ENCODE peak calls at places on chromosomes 2 and 18, in seven cellular contexts. One of them, this sample, is unnamed.

GRCh38 chr2:234745347-234745746 is 206.5 kb upstream of the SH3BP4 start:
- DNase-seq in neural progenitor cell: no peak
- DNase-seq in breast epithelium: no peak
- DNase-seq in MCF 10A: no peak
- DNase-seq in A549: peak
- DNase-seq in astrocyte of the spinal cord: no peak
- DNase-seq in heart left ventricle: no peak
- DNase-seq in this sample: no peak

GRCh38 chr2:44615950-44616518 is 254.3 kb downstream of the CAMKMT start:
- DNase-seq in MCF 10A: no peak
- DNase-seq in A549: no peak
- DNase-seq in astrocyte of the spinal cord: no peak
- DNase-seq in breast epithelium: no peak
- DNase-seq in heart left ventricle: no peak
- DNase-seq in neural progenitor cell: peak
- DNase-seq in this sample: no peak

GRCh38 chr2:30149513-30149912 is 2.7 kb downstream of the YPEL5 start:
- DNase-seq in astrocyte of the spinal cord: no peak
- DNase-seq in breast epithelium: no peak
- DNase-seq in neural progenitor cell: peak
- DNase-seq in MCF 10A: peak
- DNase-seq in heart left ventricle: no peak
- DNase-seq in A549: no peak
- DNase-seq in this sample: no peak

GRCh38 chr2:221334466-221334865 is 237.6 kb downstream of the EPHA4 start:
- DNase-seq in MCF 10A: no peak
- DNase-seq in neural progenitor cell: no peak
- DNase-seq in heart left ventricle: no peak
- DNase-seq in A549: no peak
- DNase-seq in breast epithelium: no peak
- DNase-seq in astrocyte of the spinal cord: no peak
- DNase-seq in this sample: no peak

GRCh38 chr18:48666613-48667012 is 127.8 kb downstream of the CTIF start:
- DNase-seq in neural progenitor cell: no peak
- DNase-seq in astrocyte of the spinal cord: no peak
- DNase-seq in A549: no peak
- DNase-seq in MCF 10A: no peak
- DNase-seq in heart left ventricle: no peak
- DNase-seq in breast epithelium: no peak
- DNase-seq in this sample: no peak

GRCh38 chr2:120175000-120175581 is 48.1 kb downstream of the TMEM185B start:
- DNase-seq in A549: peak
- DNase-seq in MCF 10A: peak
- DNase-seq in breast epithelium: no peak
- DNase-seq in astrocyte of the spinal cord: peak
- DNase-seq in heart left ventricle: no peak
- DNase-seq in neural progenitor cell: peak
- DNase-seq in this sample: peak

GRCh38 chr2:34423301-34423700 is 824.2 kb upstream of the FAM98A start:
- DNase-seq in breast epithelium: no peak
- DNase-seq in A549: no peak
- DNase-seq in MCF 10A: no peak
- DNase-seq in neural progenitor cell: peak
- DNase-seq in heart left ventricle: no peak
- DNase-seq in astrocyte of the spinal cord: no peak
- DNase-seq in this sample: no peak

GRCh38 chr2:139813340-139813739 is 1033.2 kb upstream of the NXPH2 start:
- DNase-seq in MCF 10A: no peak
- DNase-seq in A549: no peak
- DNase-seq in neural progenitor cell: no peak
- DNase-seq in breast epithelium: no peak
- DNase-seq in astrocyte of the spinal cord: no peak
- DNase-seq in heart left ventricle: no peak
- DNase-seq in this sample: no peak

GRCh38 chr2:65528241-65528574 is 95.8 kb upstream of the SPRED2 start:
- DNase-seq in MCF 10A: no peak
- DNase-seq in heart left ventricle: no peak
- DNase-seq in astrocyte of the spinal cord: no peak
- DNase-seq in A549: no peak
- DNase-seq in breast epithelium: no peak
- DNase-seq in neural progenitor cell: no peak
- DNase-seq in this sample: no peak

GRCh38 chr2:113977660-113978523 is 88.0 kb downstream of the ACTR3 start:
- DNase-seq in neural progenitor cell: peak
- DNase-seq in heart left ventricle: no peak
- DNase-seq in astrocyte of the spinal cord: peak
- DNase-seq in MCF 10A: peak
- DNase-seq in breast epithelium: no peak
- DNase-seq in A549: no peak
- DNase-seq in this sample: no peak

GRCh38 chr2:196181484-196181883 is 10.1 kb upstream of the STK17B start:
- DNase-seq in breast epithelium: no peak
- DNase-seq in astrocyte of the spinal cord: no peak
- DNase-seq in MCF 10A: no peak
- DNase-seq in neural progenitor cell: no peak
- DNase-seq in heart left ventricle: no peak
- DNase-seq in A549: no peak
- DNase-seq in this sample: no peak

GRCh38 chr18:11663630-11664029 is 25.4 kb upstream of the GNAL start:
- DNase-seq in MCF 10A: no peak
- DNase-seq in astrocyte of the spinal cord: no peak
- DNase-seq in neural progenitor cell: no peak
- DNase-seq in heart left ventricle: no peak
- DNase-seq in A549: no peak
- DNase-seq in breast epithelium: no peak
- DNase-seq in this sample: no peak

GRCh38 chr2:113273031-113273551 is 5.6 kb downstream of the PAX8 start:
- DNase-seq in astrocyte of the spinal cord: peak
- DNase-seq in A549: peak
- DNase-seq in MCF 10A: peak
- DNase-seq in heart left ventricle: no peak
- DNase-seq in neural progenitor cell: peak
- DNase-seq in breast epithelium: no peak
- DNase-seq in this sample: peak

GRCh38 chr2:9744256-9745004 is 98.8 kb upstream of the TAF1B start:
- DNase-seq in breast epithelium: no peak
- DNase-seq in A549: no peak
- DNase-seq in heart left ventricle: no peak
- DNase-seq in neural progenitor cell: no peak
- DNase-seq in MCF 10A: no peak
- DNase-seq in astrocyte of the spinal cord: no peak
- DNase-seq in this sample: no peak

GRCh38 chr2:104849036-104849551 is 4.8 kb upstream of the POU3F3 start:
- DNase-seq in astrocyte of the spinal cord: peak
- DNase-seq in MCF 10A: no peak
- DNase-seq in heart left ventricle: no peak
- DNase-seq in breast epithelium: no peak
- DNase-seq in A549: no peak
- DNase-seq in neural progenitor cell: no peak
- DNase-seq in this sample: no peak

GRCh38 chr18:13914170-13914569 is 1.2 kb downstream of the MC2R start:
- DNase-seq in neural progenitor cell: no peak
- DNase-seq in heart left ventricle: no peak
- DNase-seq in MCF 10A: no peak
- DNase-seq in breast epithelium: no peak
- DNase-seq in A549: no peak
- DNase-seq in astrocyte of the spinal cord: no peak
- DNase-seq in this sample: no peak

GRCh38 chr2:8427211-8427610 is 254.6 kb upstream of the ID2 start:
- DNase-seq in astrocyte of the spinal cord: no peak
- DNase-seq in neural progenitor cell: no peak
- DNase-seq in MCF 10A: no peak
- DNase-seq in breast epithelium: no peak
- DNase-seq in heart left ventricle: no peak
- DNase-seq in A549: no peak
- DNase-seq in this sample: no peak

GRCh38 chr18:68499141-68499540 is 215.8 kb downstream of the TMX3 start:
- DNase-seq in neural progenitor cell: no peak
- DNase-seq in heart left ventricle: no peak
- DNase-seq in MCF 10A: no peak
- DNase-seq in breast epithelium: no peak
- DNase-seq in astrocyte of the spinal cord: no peak
- DNase-seq in A549: no peak
- DNase-seq in this sample: no peak

GRCh38 chr2:177478029-177478428 is 85.5 kb downstream of the AGPS start:
- DNase-seq in astrocyte of the spinal cord: no peak
- DNase-seq in MCF 10A: no peak
- DNase-seq in heart left ventricle: no peak
- DNase-seq in A549: no peak
- DNase-seq in neural progenitor cell: no peak
- DNase-seq in breast epithelium: no peak
- DNase-seq in this sample: no peak

GRCh38 chr2:85137131-85137530 is 3.9 kb downstream of the TCF7L1 start:
- DNase-seq in heart left ventricle: no peak
- DNase-seq in A549: no peak
- DNase-seq in MCF 10A: no peak
- DNase-seq in astrocyte of the spinal cord: no peak
- DNase-seq in breast epithelium: no peak
- DNase-seq in neural progenitor cell: no peak
- DNase-seq in this sample: no peak

GRCh38 chr2:28296243-28296642 is 96.4 kb upstream of the FOSL2 start:
- DNase-seq in neural progenitor cell: no peak
- DNase-seq in breast epithelium: no peak
- DNase-seq in astrocyte of the spinal cord: peak
- DNase-seq in A549: peak
- DNase-seq in heart left ventricle: no peak
- DNase-seq in MCF 10A: peak
- DNase-seq in this sample: peak

GRCh38 chr2:109253216-109253615 is 124.2 kb downstream of the SH3RF3 start:
- DNase-seq in MCF 10A: no peak
- DNase-seq in breast epithelium: no peak
- DNase-seq in A549: no peak
- DNase-seq in neural progenitor cell: no peak
- DNase-seq in heart left ventricle: no peak
- DNase-seq in astrocyte of the spinal cord: peak
- DNase-seq in this sample: no peak

GRCh38 chr18:57561728-57562423 is 24.6 kb downstream of the FECH start:
- DNase-seq in MCF 10A: peak
- DNase-seq in astrocyte of the spinal cord: peak
- DNase-seq in neural progenitor cell: peak
- DNase-seq in A549: peak
- DNase-seq in breast epithelium: no peak
- DNase-seq in heart left ventricle: no peak
- DNase-seq in this sample: peak

GRCh38 chr2:42954227-42954962 is 162.0 kb upstream of the HAAO start:
- DNase-seq in A549: no peak
- DNase-seq in neural progenitor cell: peak
- DNase-seq in astrocyte of the spinal cord: peak
- DNase-seq in breast epithelium: no peak
- DNase-seq in heart left ventricle: peak
- DNase-seq in MCF 10A: no peak
- DNase-seq in this sample: no peak

GRCh38 chr18:24631238-24632025 is 171.0 kb downstream of the HRH4 start:
- DNase-seq in MCF 10A: no peak
- DNase-seq in breast epithelium: no peak
- DNase-seq in A549: no peak
- DNase-seq in heart left ventricle: peak
- DNase-seq in neural progenitor cell: peak
- DNase-seq in astrocyte of the spinal cord: no peak
- DNase-seq in this sample: no peak

DNA sequence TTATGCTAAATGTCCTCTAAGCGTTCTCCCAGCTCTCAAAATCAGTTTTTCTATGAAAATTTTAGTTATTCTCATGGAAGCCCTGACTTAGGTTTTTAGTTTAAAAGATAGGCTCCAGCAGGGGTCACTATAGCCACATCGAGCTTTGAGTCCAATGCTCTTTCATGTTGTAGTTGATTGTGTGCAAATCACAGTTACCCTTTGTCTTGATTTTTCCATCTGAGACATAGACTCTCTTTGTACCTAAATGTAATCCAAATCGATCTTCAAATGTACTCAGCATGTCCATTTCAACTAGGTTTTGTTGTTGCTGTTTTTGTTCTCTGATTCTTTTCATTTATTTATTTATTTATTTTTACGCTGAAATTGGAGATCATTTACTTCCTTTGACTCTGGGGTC is 26.4 kb upstream of the MSTN start:
- DNase-seq in A549: peak
- DNase-seq in breast epithelium: no peak
- DNase-seq in MCF 10A: peak
- DNase-seq in astrocyte of the spinal cord: peak
- DNase-seq in heart left ventricle: no peak
- DNase-seq in neural progenitor cell: peak
- DNase-seq in this sample: peak
- TF ChIP-seq CTCF in A549: peak
- TF ChIP-seq CTCF in breast epithelium: peak
- TF ChIP-seq CTCF in MCF 10A: peak
- TF ChIP-seq CTCF in astrocyte of the spinal cord: peak
- TF ChIP-seq CTCF in heart left ventricle: peak
- TF ChIP-seq CTCF in neural progenitor cell: peak
- TF ChIP-seq CTCF in this sample: peak

GRCh38 chr2:174603280-174603679 is 5.7 kb upstream of the WIPF1 start:
- DNase-seq in A549: no peak
- DNase-seq in heart left ventricle: no peak
- DNase-seq in MCF 10A: peak
- DNase-seq in breast epithelium: no peak
- DNase-seq in neural progenitor cell: peak
- DNase-seq in astrocyte of the spinal cord: peak
- DNase-seq in this sample: peak
- TF ChIP-seq CTCF in A549: peak
- TF ChIP-seq CTCF in heart left ventricle: peak
- TF ChIP-seq CTCF in MCF 10A: peak
- TF ChIP-seq CTCF in breast epithelium: no peak
- TF ChIP-seq CTCF in neural progenitor cell: peak
- TF ChIP-seq CTCF in astrocyte of the spinal cord: peak
- TF ChIP-seq CTCF in this sample: peak

GRCh38 chr2:173077506-173078177 is 2.0 kb downstream of the MAP3K20 start:
- DNase-seq in A549: no peak
- DNase-seq in heart left ventricle: no peak
- DNase-seq in astrocyte of the spinal cord: peak
- DNase-seq in neural progenitor cell: no peak
- DNase-seq in MCF 10A: peak
- DNase-seq in breast epithelium: no peak
- DNase-seq in this sample: no peak

GRCh38 chr2:173076557-173077345 is 1.1 kb downstream of the MAP3K20 start:
- DNase-seq in breast epithelium: peak
- DNase-seq in MCF 10A: peak
- DNase-seq in heart left ventricle: peak
- DNase-seq in neural progenitor cell: peak
- DNase-seq in astrocyte of the spinal cord: peak
- DNase-seq in A549: no peak
- DNase-seq in this sample: no peak

GRCh38 chr2:173075056-173075780 is 428 bp upstream of the MAP3K20 start:
- DNase-seq in astrocyte of the spinal cord: no peak
- DNase-seq in heart left ventricle: no peak
- DNase-seq in A549: no peak
- DNase-seq in neural progenitor cell: peak
- DNase-seq in MCF 10A: no peak
- DNase-seq in breast epithelium: no peak
- DNase-seq in this sample: no peak

GRCh38 chr2:173079141-173079540 is 3.5 kb downstream of the MAP3K20 start:
- DNase-seq in breast epithelium: no peak
- DNase-seq in MCF 10A: no peak
- DNase-seq in heart left ventricle: no peak
- DNase-seq in A549: no peak
- DNase-seq in astrocyte of the spinal cord: no peak
- DNase-seq in neural progenitor cell: no peak
- DNase-seq in this sample: no peak

GRCh38 chr2:173075781-173076556 is at the start of gene MAP3K20:
- DNase-seq in MCF 10A: peak
- DNase-seq in neural progenitor cell: peak
- DNase-seq in A549: no peak
- DNase-seq in heart left ventricle: peak
- DNase-seq in astrocyte of the spinal cord: peak
- DNase-seq in breast epithelium: peak
- DNase-seq in this sample: peak
- TF ChIP-seq CTCF in MCF 10A: peak
- TF ChIP-seq CTCF in neural progenitor cell: peak
- TF ChIP-seq CTCF in A549: peak
- TF ChIP-seq CTCF in heart left ventricle: peak
- TF ChIP-seq CTCF in astrocyte of the spinal cord: peak
- TF ChIP-seq CTCF in breast epithelium: no peak
- TF ChIP-seq CTCF in this sample: peak

GRCh38 chr2:18001671-18002070 is 123.2 kb downstream of the KCNS3 start:
- DNase-seq in heart left ventricle: no peak
- DNase-seq in breast epithelium: no peak
- DNase-seq in astrocyte of the spinal cord: no peak
- DNase-seq in MCF 10A: no peak
- DNase-seq in neural progenitor cell: peak
- DNase-seq in A549: no peak
- DNase-seq in this sample: no peak
- TF ChIP-seq CTCF in heart left ventricle: no peak
- TF ChIP-seq CTCF in breast epithelium: no peak
- TF ChIP-seq CTCF in astrocyte of the spinal cord: no peak
- TF ChIP-seq CTCF in MCF 10A: peak
- TF ChIP-seq CTCF in neural progenitor cell: peak
- TF ChIP-seq CTCF in A549: no peak
- TF ChIP-seq CTCF in this sample: peak

This sample was measured in HFFc6.